ENCODE peak calls at places on chromosome 13, in nine cellular contexts. One of them, this sample, is unnamed.

GRCh38 chr13:84543976-84544375 is 661.7 kb upstream of the SLITRK1 start:
- DNase-seq in body of pancreas: no peak
- DNase-seq in IMR-90: no peak
- DNase-seq in gastrocnemius medialis: no peak
- DNase-seq in transverse colon: no peak
- DNase-seq in upper lobe of left lung: no peak
- DNase-seq in adrenal gland: no peak
- DNase-seq in A549: no peak
- DNase-seq in breast epithelium: no peak
- DNase-seq in this sample: no peak

GRCh38 chr13:20714161-20714560 is 10.7 kb downstream of the IL17D start:
- DNase-seq in body of pancreas: no peak
- DNase-seq in IMR-90: no peak
- DNase-seq in gastrocnemius medialis: no peak
- DNase-seq in transverse colon: no peak
- DNase-seq in upper lobe of left lung: no peak
- DNase-seq in adrenal gland: no peak
- DNase-seq in A549: no peak
- DNase-seq in breast epithelium: no peak
- DNase-seq in this sample: no peak

GRCh38 chr13:73303858-73304257 is 245.1 kb downstream of the KLF5 start:
- DNase-seq in body of pancreas: no peak
- DNase-seq in IMR-90: peak; percentile 75
- DNase-seq in gastrocnemius medialis: no peak
- DNase-seq in transverse colon: no peak
- DNase-seq in upper lobe of left lung: no peak
- DNase-seq in adrenal gland: no peak
- DNase-seq in A549: no peak
- DNase-seq in breast epithelium: no peak
- DNase-seq in this sample: peak; percentile 12

GRCh38 chr13:77184455-77184854 is 142.4 kb downstream of the MYCBP2 start:
- DNase-seq in body of pancreas: no peak
- DNase-seq in IMR-90: no peak
- DNase-seq in gastrocnemius medialis: no peak
- DNase-seq in transverse colon: no peak
- DNase-seq in upper lobe of left lung: no peak
- DNase-seq in adrenal gland: no peak
- DNase-seq in A549: no peak
- DNase-seq in breast epithelium: no peak
- DNase-seq in this sample: no peak

GRCh38 chr13:98214008-98214643 is 37.1 kb upstream of the RNF113B start:
- DNase-seq in body of pancreas: no peak
- DNase-seq in IMR-90: peak; percentile 95
- DNase-seq in gastrocnemius medialis: no peak
- DNase-seq in transverse colon: no peak
- DNase-seq in upper lobe of left lung: no peak
- DNase-seq in adrenal gland: no peak
- DNase-seq in A549: no peak
- DNase-seq in breast epithelium: no peak
- DNase-seq in this sample: no peak

GRCh38 chr13:26760835-26761582 is 423 bp upstream of the GPR12 start:
- DNase-seq in body of pancreas: no peak
- DNase-seq in IMR-90: no peak
- DNase-seq in gastrocnemius medialis: no peak
- DNase-seq in transverse colon: no peak
- DNase-seq in upper lobe of left lung: no peak
- DNase-seq in adrenal gland: no peak
- DNase-seq in A549: no peak
- DNase-seq in breast epithelium: no peak
- DNase-seq in this sample: no peak

GRCh38 chr13:30745917-30746686 is 10.8 kb downstream of the ALOX5AP start:
- DNase-seq in body of pancreas: peak; percentile 66
- DNase-seq in IMR-90: no peak
- DNase-seq in gastrocnemius medialis: peak; percentile 30
- DNase-seq in transverse colon: peak; percentile 54
- DNase-seq in upper lobe of left lung: peak; percentile 47
- DNase-seq in adrenal gland: no peak
- DNase-seq in A549: no peak
- DNase-seq in breast epithelium: no peak
- DNase-seq in this sample: no peak

GRCh38 chr13:106398289-106398688 is 137.2 kb downstream of the EFNB2 start:
- DNase-seq in body of pancreas: no peak
- DNase-seq in IMR-90: no peak
- DNase-seq in gastrocnemius medialis: no peak
- DNase-seq in transverse colon: no peak
- DNase-seq in upper lobe of left lung: no peak
- DNase-seq in adrenal gland: no peak
- DNase-seq in A549: no peak
- DNase-seq in breast epithelium: no peak
- DNase-seq in this sample: no peak

DNA sequence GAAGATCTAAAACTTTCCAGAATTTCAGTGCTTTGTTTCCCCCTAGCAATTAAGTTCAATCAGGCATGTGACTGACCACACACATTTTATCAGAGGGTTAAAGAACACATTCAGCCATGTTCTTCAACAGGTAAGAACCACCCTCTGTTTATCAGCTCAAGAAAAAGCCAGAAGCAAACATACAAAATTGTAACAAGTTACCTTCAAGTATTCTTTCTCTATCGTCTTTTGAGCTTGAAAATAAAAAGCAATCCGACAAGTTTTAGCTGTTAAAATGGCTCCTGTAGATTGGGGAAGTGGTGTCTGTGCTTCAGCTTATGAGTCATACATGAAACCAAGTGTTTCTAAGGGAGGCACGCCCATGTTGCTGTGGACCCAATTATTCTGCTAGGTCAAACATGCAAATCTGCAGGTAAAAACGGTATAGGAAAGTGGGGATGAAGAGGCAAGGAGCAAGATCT is at the start of gene ELF1:
- DNase-seq in body of pancreas: peak; percentile 74
- DNase-seq in IMR-90: peak; percentile 52
- DNase-seq in gastrocnemius medialis: peak; percentile 40
- DNase-seq in transverse colon: peak; percentile 76
- DNase-seq in upper lobe of left lung: peak; percentile 81
- DNase-seq in adrenal gland: peak; percentile 39
- DNase-seq in A549: peak; percentile 50
- DNase-seq in breast epithelium: peak; percentile 58
- DNase-seq in this sample: peak; percentile 19
- TF ChIP-seq POLR2A in body of pancreas: peak; percentile 50
- TF ChIP-seq POLR2A in IMR-90: no peak
- TF ChIP-seq POLR2A in gastrocnemius medialis: no peak
- TF ChIP-seq POLR2A in transverse colon: peak; percentile 72
- TF ChIP-seq POLR2A in upper lobe of left lung: no peak
- TF ChIP-seq POLR2A in adrenal gland: no peak
- TF ChIP-seq POLR2A in A549: no peak
- TF ChIP-seq POLR2A in breast epithelium: peak; percentile 38
- TF ChIP-seq POLR2A in this sample: no peak

GRCh38 chr13:32585625-32586021 is 629 bp upstream of the PDS5B start:
- DNase-seq in body of pancreas: peak; percentile 17
- DNase-seq in IMR-90: no peak
- DNase-seq in gastrocnemius medialis: peak; percentile 17
- DNase-seq in transverse colon: no peak
- DNase-seq in upper lobe of left lung: no peak
- DNase-seq in adrenal gland: peak; percentile 18
- DNase-seq in A549: no peak
- DNase-seq in breast epithelium: no peak
- DNase-seq in this sample: no peak

GRCh38 chr13:32582991-32583390 is 3.3 kb upstream of the PDS5B start:
- DNase-seq in body of pancreas: no peak
- DNase-seq in IMR-90: no peak
- DNase-seq in gastrocnemius medialis: no peak
- DNase-seq in transverse colon: no peak
- DNase-seq in upper lobe of left lung: no peak
- DNase-seq in adrenal gland: no peak
- DNase-seq in A549: no peak
- DNase-seq in breast epithelium: no peak
- DNase-seq in this sample: no peak

GRCh38 chr13:32587014-32587773 is 942 bp downstream of the PDS5B start:
- DNase-seq in body of pancreas: peak; percentile 85
- DNase-seq in IMR-90: peak; percentile 62
- DNase-seq in gastrocnemius medialis: peak; percentile 68
- DNase-seq in transverse colon: peak; percentile 73
- DNase-seq in upper lobe of left lung: peak; percentile 86
- DNase-seq in adrenal gland: peak; percentile 64
- DNase-seq in A549: peak; percentile 10
- DNase-seq in breast epithelium: peak; percentile 32
- DNase-seq in this sample: peak; percentile 27

GRCh38 chr13:32587774-32588165 is 1.5 kb downstream of the PDS5B start:
- DNase-seq in body of pancreas: no peak
- DNase-seq in IMR-90: peak; percentile 30
- DNase-seq in gastrocnemius medialis: no peak
- DNase-seq in transverse colon: no peak
- DNase-seq in upper lobe of left lung: no peak
- DNase-seq in adrenal gland: no peak
- DNase-seq in A549: no peak
- DNase-seq in breast epithelium: no peak
- DNase-seq in this sample: no peak

DNA sequence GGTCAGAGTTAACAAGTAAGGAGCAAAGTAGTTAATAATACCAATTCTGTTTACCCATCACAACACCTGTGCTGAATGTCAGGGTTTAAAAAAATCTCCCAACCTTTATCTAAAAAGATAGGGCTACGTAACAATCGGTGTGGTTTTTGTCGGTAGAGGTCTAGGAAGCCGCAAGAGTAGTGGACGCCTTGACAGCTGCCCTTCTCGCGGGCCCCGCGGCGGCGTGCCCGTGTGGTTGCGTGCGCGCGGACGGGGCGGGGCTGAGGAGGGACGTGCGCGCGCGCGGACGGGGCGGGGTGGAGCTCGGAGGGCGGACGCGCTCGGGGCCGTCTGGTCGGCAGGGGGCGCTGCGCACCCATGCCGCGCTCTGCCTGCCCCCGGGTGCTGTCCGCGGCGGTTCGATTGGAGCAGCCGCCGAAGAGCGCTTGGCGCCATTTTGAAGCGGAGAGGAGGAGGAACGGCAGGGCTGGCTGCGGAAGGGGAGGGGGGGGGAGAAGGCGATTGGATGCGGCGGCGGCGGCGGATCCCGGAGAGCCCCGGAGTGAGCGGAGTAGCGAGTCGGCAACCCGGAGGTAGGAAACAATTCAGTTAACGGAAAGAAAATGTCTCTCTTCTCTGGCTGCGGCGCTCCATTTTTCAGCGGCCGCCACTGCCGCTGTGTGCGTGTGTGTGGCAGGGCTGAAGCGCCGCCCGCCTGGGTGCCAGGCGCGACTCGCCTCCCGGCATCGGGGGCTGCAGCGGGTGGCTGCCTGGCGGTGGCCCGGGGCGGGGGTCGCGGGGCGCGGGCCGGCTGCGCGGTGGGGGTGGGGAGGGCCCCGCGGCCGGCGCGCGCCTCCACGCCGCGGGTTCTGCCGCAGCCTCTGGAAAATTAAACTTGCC is at the start of gene PDS5B:
- DNase-seq in body of pancreas: peak; percentile 95
- DNase-seq in IMR-90: peak; percentile 92
- DNase-seq in gastrocnemius medialis: peak; percentile 93
- DNase-seq in transverse colon: peak; percentile 95
- DNase-seq in upper lobe of left lung: peak; percentile 97
- DNase-seq in adrenal gland: peak; percentile 96
- DNase-seq in A549: peak; percentile 62
- DNase-seq in breast epithelium: peak; percentile 91
- DNase-seq in this sample: peak; percentile 77
- TF ChIP-seq POLR2A in body of pancreas: peak; percentile 74
- TF ChIP-seq POLR2A in IMR-90: no peak
- TF ChIP-seq POLR2A in gastrocnemius medialis: peak; percentile 56
- TF ChIP-seq POLR2A in transverse colon: peak; percentile 66
- TF ChIP-seq POLR2A in upper lobe of left lung: peak; percentile 56
- TF ChIP-seq POLR2A in adrenal gland: peak; percentile 23
- TF ChIP-seq POLR2A in A549: no peak
- TF ChIP-seq POLR2A in breast epithelium: peak; percentile 17
- TF ChIP-seq POLR2A in this sample: peak; percentile 46

GRCh38 chr13:114068723-114069322 is 63.6 kb downstream of the RASA3 start:
- DNase-seq in body of pancreas: no peak
- DNase-seq in IMR-90: peak; percentile 77
- DNase-seq in gastrocnemius medialis: peak; percentile 44
- DNase-seq in transverse colon: peak; percentile 14
- DNase-seq in upper lobe of left lung: peak; percentile 72
- DNase-seq in adrenal gland: peak; percentile 49
- DNase-seq in A549: no peak
- DNase-seq in breast epithelium: no peak
- DNase-seq in this sample: no peak

GRCh38 chr13:114067886-114068722 is 64.3 kb downstream of the RASA3 start:
- DNase-seq in body of pancreas: no peak
- DNase-seq in IMR-90: no peak
- DNase-seq in gastrocnemius medialis: peak; percentile 14
- DNase-seq in transverse colon: peak; percentile 72
- DNase-seq in upper lobe of left lung: peak; percentile 18
- DNase-seq in adrenal gland: no peak
- DNase-seq in A549: no peak
- DNase-seq in breast epithelium: no peak
- DNase-seq in this sample: no peak

GRCh38 chr13:114066956-114067355 is 65.5 kb downstream of the RASA3 start:
- DNase-seq in body of pancreas: no peak
- DNase-seq in IMR-90: no peak
- DNase-seq in gastrocnemius medialis: no peak
- DNase-seq in transverse colon: no peak
- DNase-seq in upper lobe of left lung: no peak
- DNase-seq in adrenal gland: no peak
- DNase-seq in A549: no peak
- DNase-seq in breast epithelium: no peak
- DNase-seq in this sample: no peak

GRCh38 chr13:114065926-114066774 is 66.3 kb downstream of the RASA3 start:
- DNase-seq in body of pancreas: no peak
- DNase-seq in IMR-90: no peak
- DNase-seq in gastrocnemius medialis: no peak
- DNase-seq in transverse colon: peak; percentile 54
- DNase-seq in upper lobe of left lung: no peak
- DNase-seq in adrenal gland: no peak
- DNase-seq in A549: no peak
- DNase-seq in breast epithelium: no peak
- DNase-seq in this sample: no peak

GRCh38 chr13:114067381-114067885 is 65.0 kb downstream of the RASA3 start:
- DNase-seq in body of pancreas: no peak
- DNase-seq in IMR-90: peak; percentile 68
- DNase-seq in gastrocnemius medialis: no peak
- DNase-seq in transverse colon: no peak
- DNase-seq in upper lobe of left lung: no peak
- DNase-seq in adrenal gland: no peak
- DNase-seq in A549: no peak
- DNase-seq in breast epithelium: no peak
- DNase-seq in this sample: no peak
- TF ChIP-seq POLR2A in body of pancreas: no peak
- TF ChIP-seq POLR2A in IMR-90: no peak
- TF ChIP-seq POLR2A in gastrocnemius medialis: no peak
- TF ChIP-seq POLR2A in transverse colon: no peak
- TF ChIP-seq POLR2A in upper lobe of left lung: no peak
- TF ChIP-seq POLR2A in adrenal gland: no peak
- TF ChIP-seq POLR2A in A549: no peak
- TF ChIP-seq POLR2A in breast epithelium: no peak
- TF ChIP-seq POLR2A in this sample: no peak

GRCh38 chr13:95452376-95452775 is 100.1 kb upstream of the CLDN10 start:
- DNase-seq in body of pancreas: no peak
- DNase-seq in IMR-90: no peak
- DNase-seq in gastrocnemius medialis: no peak
- DNase-seq in transverse colon: no peak
- DNase-seq in upper lobe of left lung: no peak
- DNase-seq in adrenal gland: no peak
- DNase-seq in A549: no peak
- DNase-seq in breast epithelium: no peak
- DNase-seq in this sample: no peak

GRCh38 chr13:95455782-95456181 is 96.7 kb upstream of the CLDN10 start:
- DNase-seq in body of pancreas: no peak
- DNase-seq in IMR-90: no peak
- DNase-seq in gastrocnemius medialis: no peak
- DNase-seq in transverse colon: no peak
- DNase-seq in upper lobe of left lung: no peak
- DNase-seq in adrenal gland: no peak
- DNase-seq in A549: no peak
- DNase-seq in breast epithelium: no peak
- DNase-seq in this sample: no peak

GRCh38 chr13:95456837-95457236 is 95.7 kb upstream of the CLDN10 start:
- DNase-seq in body of pancreas: no peak
- DNase-seq in IMR-90: no peak
- DNase-seq in gastrocnemius medialis: no peak
- DNase-seq in transverse colon: no peak
- DNase-seq in upper lobe of left lung: no peak
- DNase-seq in adrenal gland: no peak
- DNase-seq in A549: no peak
- DNase-seq in breast epithelium: no peak
- DNase-seq in this sample: no peak

GRCh38 chr13:95447766-95448165 is 104.8 kb upstream of the CLDN10 start:
- DNase-seq in body of pancreas: no peak
- DNase-seq in IMR-90: no peak
- DNase-seq in gastrocnemius medialis: no peak
- DNase-seq in transverse colon: no peak
- DNase-seq in upper lobe of left lung: no peak
- DNase-seq in adrenal gland: no peak
- DNase-seq in A549: no peak
- DNase-seq in breast epithelium: no peak
- DNase-seq in this sample: no peak

GRCh38 chr13:95451656-95452055 is 100.9 kb upstream of the CLDN10 start:
- DNase-seq in body of pancreas: no peak
- DNase-seq in IMR-90: no peak
- DNase-seq in gastrocnemius medialis: no peak
- DNase-seq in transverse colon: no peak
- DNase-seq in upper lobe of left lung: no peak
- DNase-seq in adrenal gland: no peak
- DNase-seq in A549: no peak
- DNase-seq in breast epithelium: no peak
- DNase-seq in this sample: no peak
- TF ChIP-seq POLR2A in body of pancreas: no peak
- TF ChIP-seq POLR2A in IMR-90: no peak
- TF ChIP-seq POLR2A in gastrocnemius medialis: no peak
- TF ChIP-seq POLR2A in transverse colon: no peak
- TF ChIP-seq POLR2A in upper lobe of left lung: no peak
- TF ChIP-seq POLR2A in adrenal gland: no peak
- TF ChIP-seq POLR2A in A549: no peak
- TF ChIP-seq POLR2A in breast epithelium: no peak
- TF ChIP-seq POLR2A in this sample: no peak